ENCODE peak calls at places on chromosomes 12 and 14, in seven cellular contexts. S is H9, X is neuronal stem cell, H is H1, A is mesendoderm, Y is mesenchymal stem cell, G is trophoblast cell. L is an unnamed sample.
A peak's percentile ranks its signal among the peaks of the same experiment; 100 is the strongest.

GRCh38 chr12:128387811-128388422 is 120.9 kb downstream of the TMEM132C start:
- DNase-seq in Y (no peak), X (peak; percentile 59), A (peak; percentile 65), S (peak; percentile 92), G (no peak), H (peak; percentile 60), L (no peak)

GRCh38 chr14:51554339-51554920 is 97.3 kb upstream of the FRMD6 start:
- DNase-seq in G (peak; percentile 58), Y (peak; percentile 78), H (no peak), X (no peak), A (peak; percentile 87), S (no peak), L (peak; percentile 96)

GRCh38 chr14:101083564-101084435 is 180.3 kb upstream of the RTL1 start:
- DNase-seq in Y (no peak), A (peak; percentile 67), S (peak; percentile 76), H (no peak), G (no peak), X (no peak), L (no peak)

GRCh38 chr12:128763395-128763794 is 60.4 kb downstream of the SLC15A4 start:
- DNase-seq in X (no peak), H (no peak), A (no peak), G (no peak), S (no peak), Y (no peak), L (no peak)

GRCh38 chr14:104263671-104264358 is 125.4 kb downstream of the KIF26A start:
- DNase-seq in Y (no peak), X (no peak), H (no peak), G (no peak), A (no peak), S (peak; percentile 16), L (no peak)

GRCh38 chr14:35159742-35160409 is 37.5 kb downstream of the PRORP start:
- DNase-seq in Y (peak; percentile 97), H (no peak), X (no peak), A (no peak), G (peak; percentile 72), S (no peak), L (peak; percentile 97)

GRCh38 chr12:46660719-46661118 is 165.1 kb downstream of the SLC38A4 start:
- DNase-seq in X (no peak), G (no peak), Y (no peak), S (no peak), H (no peak), A (no peak), L (peak; percentile 61)

GRCh38 chr14:99452968-99453367 is 27.7 kb downstream of the SETD3 start:
- DNase-seq in A (no peak), H (no peak), Y (no peak), X (no peak), G (no peak), S (no peak), L (no peak)

GRCh38 chr12:83408841-83409240 is 722.1 kb downstream of the TMTC2 start:
- DNase-seq in G (no peak), S (no peak), A (no peak), X (no peak), H (no peak), Y (no peak), L (no peak)

GRCh38 chr12:124737040-124737419 is 126.6 kb downstream of the SCARB1 start:
- DNase-seq in S (no peak), A (no peak), G (no peak), Y (peak; percentile 40), H (no peak), X (no peak), L (peak; percentile 49)

GRCh38 chr12:52190860-52191729 is 719 bp downstream of the KRT80 start:
- DNase-seq in H (no peak), A (no peak), G (no peak), Y (no peak), S (no peak), X (no peak), L (peak; percentile 35)

GRCh38 chr12:6116481-6117021 is 7.9 kb downstream of the VWF start:
- DNase-seq in A (no peak), Y (peak; percentile 66), H (no peak), S (no peak), X (no peak), G (peak; percentile 67), L (peak; percentile 15)

GRCh38 chr14:102949801-102950451 is 27.5 kb downstream of the AMN start:
- DNase-seq in H (no peak), X (no peak), A (no peak), G (no peak), S (no peak), Y (no peak), L (peak; percentile 63)

GRCh38 chr14:87049886-87050820 is 942.8 kb downstream of the GALC start:
- DNase-seq in A (peak; percentile 90), Y (peak; percentile 54), G (peak; percentile 52), H (peak; percentile 19), X (no peak), S (peak; percentile 54), L (peak; percentile 47)

GRCh38 chr12:120225200-120225558 is 24.3 kb upstream of the RPLP0 start:
- DNase-seq in Y (no peak), S (no peak), G (no peak), X (no peak), H (no peak), A (peak; percentile 66), L (no peak)

GRCh38 chr14:104818714-104819161 is 17.8 kb downstream of the ZBTB42 start:
- DNase-seq in A (no peak), Y (no peak), G (no peak), H (no peak), S (no peak), X (no peak), L (no peak)

GRCh38 chr14:56975521-56975920 is 165.2 kb upstream of the OTX2 start:
- DNase-seq in S (no peak), A (no peak), X (no peak), G (no peak), Y (no peak), H (no peak), L (no peak)

GRCh38 chr14:56650075-56650474 is 70.5 kb downstream of the TMEM260 start:
- DNase-seq in A (no peak), G (no peak), S (no peak), X (no peak), Y (no peak), H (no peak), L (no peak)

GRCh38 chr14:72000907-72001306 is 68.7 kb downstream of the RGS6 start:
- DNase-seq in S (no peak), X (no peak), G (no peak), A (no peak), Y (no peak), H (no peak), L (no peak)

DNA sequence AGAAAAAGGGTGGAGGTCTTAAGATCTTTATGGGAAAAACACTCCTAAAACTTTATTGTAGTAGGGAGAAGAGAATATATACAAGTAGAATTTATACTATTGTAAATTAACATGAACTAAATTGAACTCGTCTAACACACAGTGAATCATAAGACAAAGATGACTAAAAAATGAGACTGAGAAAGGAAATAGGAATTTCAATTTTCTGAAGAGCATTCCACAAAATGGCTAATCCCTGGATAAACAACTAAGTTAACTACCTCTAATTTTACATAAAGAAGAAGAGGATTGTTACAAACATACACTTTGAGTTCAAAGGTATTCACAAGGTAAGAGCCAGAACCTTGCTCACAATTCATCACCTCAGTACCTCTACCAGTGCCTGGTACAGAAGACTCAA is 2.0 kb downstream of the MAP4K5 start:
- DNase-seq in H (no peak), Y (peak; percentile 22), A (no peak), X (no peak), S (no peak), G (no peak), L (peak; percentile 69)
- H3K23ac ChIP-seq in H (no peak overlapping the region), Y (no peak overlapping the region), A (no peak overlapping the region), X (no peak overlapping the region), S (no peak overlapping the region), G (no peak overlapping the region), L (peak overlapping the region; percentile 88)

GRCh38 chr12:130835011-130835410 is 4.0 kb downstream of the STX2 start:
- DNase-seq in A (no peak), X (no peak), G (no peak), H (no peak), S (peak; percentile 20), Y (no peak), L (no peak)

GRCh38 chr12:130831246-130831645 is 7.8 kb downstream of the STX2 start:
- DNase-seq in X (no peak), H (no peak), A (no peak), G (no peak), S (peak; percentile 25), Y (no peak), L (no peak)

GRCh38 chr12:130830246-130830551 is 8.9 kb downstream of the STX2 start:
- DNase-seq in H (no peak), G (no peak), Y (no peak), X (no peak), A (no peak), S (peak; percentile 32), L (no peak)

GRCh38 chr12:130831876-130832405 is 7.1 kb downstream of the STX2 start:
- DNase-seq in Y (no peak), X (no peak), G (no peak), A (no peak), S (peak; percentile 13), H (no peak), L (no peak)

GRCh38 chr12:130832561-130833209 is 6.4 kb downstream of the STX2 start:
- DNase-seq in A (no peak), S (peak; percentile 30), H (no peak), X (no peak), G (no peak), Y (peak; percentile 75), L (peak; percentile 78)
- H3K23ac ChIP-seq in A (peak overlapping the region; percentile 29), S (no peak overlapping the region), H (no peak overlapping the region), X (peak overlapping the region; percentile 60), G (no peak overlapping the region), Y (no peak overlapping the region), L (no peak overlapping the region)

GRCh38 chr12:53204351-53204750 is 2.7 kb downstream of the ITGB7 start:
- DNase-seq in G (no peak), A (no peak), Y (no peak), S (no peak), X (no peak), H (no peak), L (no peak)
- H3K23ac ChIP-seq in G (no peak overlapping the region), A (no peak overlapping the region), Y (no peak overlapping the region), S (no peak overlapping the region), X (no peak overlapping the region), H (no peak overlapping the region), L (no peak overlapping the region)

GRCh38 chr12:102351326-102351725 is 129.0 kb downstream of the IGF1 start:
- DNase-seq in G (no peak), Y (no peak), A (no peak), S (no peak), X (no peak), H (no peak), L (no peak)

GRCh38 chr12:102344691-102345090 is 135.7 kb downstream of the IGF1 start:
- DNase-seq in A (no peak), G (no peak), S (no peak), Y (no peak), H (no peak), X (no peak), L (no peak)

GRCh38 chr12:102349079-102349478 is 131.3 kb downstream of the IGF1 start:
- DNase-seq in X (no peak), A (no peak), Y (no peak), G (no peak), S (no peak), H (no peak), L (no peak)

GRCh38 chr12:102350070-102350469 is 130.3 kb downstream of the IGF1 start:
- DNase-seq in A (no peak), X (no peak), S (no peak), G (no peak), H (no peak), Y (no peak), L (no peak)

DNA sequence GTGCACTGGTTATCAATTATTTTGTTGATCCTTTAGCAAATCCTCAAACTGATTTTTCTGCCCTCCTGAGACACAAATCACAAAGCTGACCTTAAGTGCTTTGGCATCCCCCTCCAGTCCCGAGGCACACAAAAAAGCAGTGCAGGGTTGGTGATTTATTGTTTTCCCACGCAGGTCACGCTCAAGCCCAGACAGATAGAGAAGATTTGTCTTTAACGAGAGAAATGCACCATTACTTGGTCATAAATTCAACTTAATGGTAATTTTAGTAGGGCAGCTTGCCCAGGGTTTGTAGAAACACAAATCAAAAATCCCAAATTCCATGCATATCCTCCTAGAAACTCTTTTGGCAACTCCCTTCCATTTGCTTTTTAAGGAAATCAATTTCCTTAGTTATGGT is 132.6 kb downstream of the IGF1 start:
- DNase-seq in X (no peak), G (no peak), S (no peak), H (no peak), Y (no peak), A (no peak), L (no peak)
- H3K23ac ChIP-seq in X (no peak overlapping the region), G (no peak overlapping the region), S (no peak overlapping the region), H (no peak overlapping the region), Y (no peak overlapping the region), A (no peak overlapping the region), L (no peak overlapping the region)